ENCODE peak calls at places on chromosome 19, in ten cellular contexts. L is colonic mucosa; H is NCI-H1092; F is upper lobe of left lung; V is activated T-helper 9 cell treated with anti-CD3 and anti-CD28 coated beads, Interleukin-2, amount 50 U/mL, for 16 hours; Q is T-helper 1 cell; S is germinal center; D is mesothelial cell of epicardium; G is fibroblast of the conjunctiva; K is stimulated activated CD4-positive, alpha-beta T cell treated with anti-CD3 and anti-CD28 coated beads, TNF-alpha, amount 100 ng/mL, for 1 hour. U is an unnamed sample.

GRCh38 chr19:29871143-29871542 is 59.4 kb downstream of the CCNE1 start:
- DNase-seq in Q (no peak), D (no peak), H (no peak), V (no peak), K (no peak), S (no peak), G (no peak), F (no peak), L (no peak), U (no peak)

GRCh38 chr19:46728208-46728607 is 11.3 kb upstream of the PRKD2 start:
- DNase-seq in V (no peak), F (no peak), S (no peak), G (no peak), H (no peak), D (no peak), L (no peak), K (no peak), Q (no peak), U (no peak)

GRCh38 chr19:2049741-2050348 is 1.2 kb downstream of the MKNK2 start:
- DNase-seq in G (no peak), S (peak; percentile 69), Q (peak; percentile 49), H (no peak), D (no peak), K (no peak), V (no peak), L (peak; percentile 93), F (peak; percentile 94), U (peak; percentile 67)

GRCh38 chr19:18637644-18638630 is 1.1 kb downstream of the KLHL26 start:
- DNase-seq in H (no peak), F (no peak), S (no peak), G (no peak), D (no peak), K (no peak), V (no peak), Q (no peak), L (peak; percentile 77), U (no peak)

GRCh38 chr19:46181386-46181774 is 33.3 kb downstream of the IGFL2 start:
- DNase-seq in F (no peak), H (no peak), Q (no peak), V (no peak), S (no peak), K (no peak), L (no peak), D (no peak), G (no peak), U (no peak)

GRCh38 chr19:711224-711623 is 2.5 kb downstream of the PALM start:
- DNase-seq in S (no peak), V (no peak), H (no peak), D (no peak), F (no peak), Q (no peak), K (no peak), L (no peak), G (no peak), U (no peak)

GRCh38 chr19:39046037-39046821 is 13.9 kb upstream of the FBXO27 start:
- DNase-seq in S (no peak), D (no peak), V (no peak), L (no peak), H (no peak), G (no peak), Q (no peak), K (no peak), F (no peak), U (no peak)

GRCh38 chr19:15471639-15472101 is 7.3 kb upstream of the RASAL3 start:
- DNase-seq in K (no peak), D (no peak), S (no peak), G (no peak), L (no peak), F (peak; percentile 77), H (no peak), V (no peak), Q (no peak), U (no peak)

GRCh38 chr19:53086949-53087348 is 16.3 kb downstream of the ZNF160 start:
- DNase-seq in S (no peak), L (no peak), D (no peak), G (no peak), K (no peak), H (no peak), F (no peak), V (no peak), Q (no peak), U (no peak)

GRCh38 chr19:44741258-44741731 is 7.2 kb upstream of the BCL3 start:
- DNase-seq in D (no peak), S (no peak), V (no peak), Q (no peak), K (no peak), L (peak; percentile 57), F (no peak), H (no peak), G (no peak), U (no peak)

GRCh38 chr19:3868770-3869456 is at the start of gene ZFR2:
- DNase-seq in F (peak; percentile 82), H (no peak), G (no peak), S (no peak), D (no peak), K (no peak), Q (peak; percentile 14), L (no peak), V (peak; percentile 6), U (no peak)

GRCh38 chr19:36488816-36489138 is 584 bp downstream of the ZNF566 start:
- DNase-seq in G (no peak), Q (no peak), V (peak; percentile 28), L (no peak), H (peak; percentile 23), S (no peak), D (no peak), F (no peak), K (no peak), U (peak; percentile 23)

U was measured in AG20443.